ENCODE peak calls at places on chromosomes 12 and 14, in five cellular contexts. K, W, X, R and U are unnamed samples.

GRCh38 chr12:57735952-57736742 is 2.4 kb downstream of the AGAP2 start:
- DNase-seq in K (no peak), W (no peak), X (no peak), R (no peak), U (no peak)

GRCh38 chr14:24441904-24442239 is 704 bp downstream of the SDR39U1 start:
- DNase-seq in K (no peak), W (no peak), X (no peak), R (no peak), U (no peak)

GRCh38 chr12:47844264-47845020 is 24.7 kb upstream of the HDAC7 start:
- DNase-seq in K (no peak), W (peak; percentile 85), X (no peak), R (no peak), U (no peak)

GRCh38 chr14:105203057-105203494 is 22.0 kb upstream of the NUDT14 start:
- DNase-seq in K (peak; percentile 55), W (peak; percentile 72), X (peak; percentile 28), R (peak; percentile 86), U (no peak)

GRCh38 chr14:26621807-26622560 is 24.2 kb upstream of the NOVA1 start:
- DNase-seq in K (no peak), W (no peak), X (no peak), R (no peak), U (no peak)

GRCh38 chr12:32126720-32127119 is 20.1 kb downstream of the BICD1 start:
- DNase-seq in K (no peak), W (no peak), X (no peak), R (no peak), U (no peak)

GRCh38 chr12:34401659-34402227 is 379.4 kb downstream of the ALG10 start:
- DNase-seq in K (no peak), W (peak; percentile 19), X (no peak), R (peak; percentile 31), U (peak; percentile 34)

GRCh38 chr14:60276347-60276746 is 27.3 kb downstream of the PPM1A start:
- DNase-seq in K (no peak), W (no peak), X (no peak), R (no peak), U (no peak)

GRCh38 chr12:82047480-82047879 is 288.3 kb upstream of the PPFIA2 start:
- DNase-seq in K (no peak), W (no peak), X (no peak), R (no peak), U (no peak)

GRCh38 chr12:93127582-93128331 is 198.7 kb upstream of the EEA1 start:
- DNase-seq in K (no peak), W (peak; percentile 72), X (no peak), R (no peak), U (no peak)

GRCh38 chr12:56202838-56203237 is 13.6 kb upstream of the SMARCC2 start:
- DNase-seq in K (no peak), W (no peak), X (no peak), R (no peak), U (no peak)

GRCh38 chr14:66739826-66740225 is 231.9 kb downstream of the GPHN start:
- DNase-seq in K (no peak), W (no peak), X (no peak), R (no peak), U (no peak)

GRCh38 chr14:81302613-81303012 is 81.9 kb upstream of the GTF2A1 start:
- DNase-seq in K (no peak), W (no peak), X (no peak), R (no peak), U (no peak)

GRCh38 chr12:53695148-53696138 is 19.6 kb upstream of the ATP5MC2 start:
- DNase-seq in K (peak; percentile 55), W (no peak), X (no peak), R (no peak), U (no peak)

GRCh38 chr14:69928111-69928523 is 48.9 kb downstream of the SMOC1 start:
- DNase-seq in K (peak; percentile 82), W (no peak), X (no peak), R (no peak), U (no peak)

GRCh38 chr14:100673085-100673806 is 53.4 kb upstream of the DLK1 start:
- DNase-seq in K (no peak), W (peak; percentile 63), X (no peak), R (peak; percentile 75), U (peak; percentile 61)

GRCh38 chr14:100674897-100675618 is 51.6 kb upstream of the DLK1 start:
- DNase-seq in K (no peak), W (no peak), X (no peak), R (no peak), U (no peak)

GRCh38 chr14:100674428-100674827 is 52.3 kb upstream of the DLK1 start:
- DNase-seq in K (no peak), W (no peak), X (no peak), R (no peak), U (no peak)

GRCh38 chr14:100671906-100672305 is 54.8 kb upstream of the DLK1 start:
- DNase-seq in K (no peak), W (no peak), X (no peak), R (no peak), U (no peak)

DNA sequence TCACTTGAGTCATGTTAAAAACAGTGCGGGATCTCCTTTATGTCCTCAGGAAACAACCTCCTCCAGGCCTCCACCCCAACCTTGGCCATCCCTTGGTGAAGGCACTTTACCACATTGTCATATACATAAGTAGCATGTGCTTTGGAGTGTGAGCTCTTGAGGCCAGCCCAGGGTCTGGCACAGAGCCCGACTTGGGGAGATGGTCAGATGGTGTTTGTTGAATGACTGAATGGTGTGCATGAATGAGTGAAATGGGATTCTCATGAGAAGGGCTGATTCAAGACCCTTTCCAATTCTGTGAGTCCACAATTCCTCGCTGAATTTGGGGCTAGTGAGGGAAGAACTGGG is 52.9 kb upstream of the DLK1 start:
- DNase-seq in K (no peak), W (no peak), X (no peak), R (no peak), U (no peak)
- H3K27ac ChIP-seq in K (no peak overlapping the region), W (no peak overlapping the region), X (no peak overlapping the region), R (no peak overlapping the region), U (no peak overlapping the region)

GRCh38 chr14:44954750-44955149 is 7.0 kb downstream of the KLHL28 start:
- DNase-seq in K (no peak), W (no peak), X (no peak), R (no peak), U (no peak)

GRCh38 chr14:44955528-44955927 is 6.2 kb downstream of the KLHL28 start:
- DNase-seq in K (no peak), W (no peak), X (no peak), R (no peak), U (no peak)

GRCh38 chr14:44960146-44960545 is 1.6 kb downstream of the KLHL28 start:
- DNase-seq in K (peak; percentile 11), W (no peak), X (no peak), R (no peak), U (no peak)

GRCh38 chr14:44959538-44959937 is 2.2 kb downstream of the KLHL28 start:
- DNase-seq in K (no peak), W (no peak), X (no peak), R (no peak), U (no peak)

GRCh38 chr14:44956866-44957265 is 4.9 kb downstream of the KLHL28 start:
- DNase-seq in K (no peak), W (no peak), X (no peak), R (no peak), U (no peak)
- TF ChIP-seq CTCF in K (no peak), W (no peak), X (no peak), R (no peak), U (no peak)

GRCh38 chr12:120262852-120263724 is 2.4 kb downstream of the PXN start:
- DNase-seq in K (peak; percentile 37), W (no peak), X (no peak), R (no peak), U (no peak)
- H3K4me3 ChIP-seq in K (peak overlapping the region; percentile 60), W (no peak overlapping the region), X (no peak overlapping the region), R (peak overlapping the region; percentile 98), U (peak overlapping the region; percentile 85)

GRCh38 chr14:59098377-59098776 is 90.1 kb upstream of the DAAM1 start:
- DNase-seq in K (no peak), W (no peak), X (no peak), R (no peak), U (peak; percentile 68)
- H3K27ac ChIP-seq in K (no peak overlapping the region), W (no peak overlapping the region), X (no peak overlapping the region), R (no peak overlapping the region), U (peak overlapping the region; percentile 48)

GRCh38 chr14:21496453-21496852 is 14.7 kb downstream of the METTL3 start:
- DNase-seq in K (no peak), W (no peak), X (no peak), R (no peak), U (no peak)

GRCh38 chr14:21501568-21501967 is 9.6 kb downstream of the METTL3 start:
- DNase-seq in K (no peak), W (no peak), X (no peak), R (no peak), U (no peak)

GRCh38 chr14:21494902-21495762 is 16.0 kb downstream of the METTL3 start:
- DNase-seq in K (no peak), W (no peak), X (no peak), R (no peak), U (no peak)

GRCh38 chr14:21503376-21503775 is 7.8 kb downstream of the METTL3 start:
- DNase-seq in K (no peak), W (no peak), X (no peak), R (no peak), U (no peak)

GRCh38 chr14:21498540-21499526 is 12.3 kb downstream of the METTL3 start:
- DNase-seq in K (peak; percentile 55), W (no peak), X (peak; percentile 27), R (no peak), U (no peak)
- TF ChIP-seq CTCF in K (peak; percentile 34), W (no peak), X (peak; percentile 34), R (peak; percentile 51), U (peak; percentile 84)

DNA sequence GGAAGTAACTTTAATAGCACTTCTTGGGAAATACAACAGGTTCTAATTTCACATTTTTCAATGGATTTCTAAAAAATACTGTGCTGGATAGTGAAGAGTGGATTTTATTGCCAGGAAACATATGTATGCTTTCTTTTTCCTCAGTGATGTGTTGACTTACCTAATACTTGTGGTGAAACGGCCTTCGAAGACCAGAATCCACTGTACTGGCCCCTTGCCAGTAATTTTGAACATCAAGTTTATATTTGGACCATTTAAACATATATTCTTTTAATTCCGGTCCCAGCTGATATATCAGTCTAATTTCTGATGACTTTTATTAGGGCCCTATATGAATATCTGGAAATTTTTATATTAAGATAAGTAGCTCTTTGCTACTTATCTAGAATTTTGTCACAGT is 1.8 kb downstream of the MSRB3 start:
- DNase-seq in K (peak; percentile 50), W (no peak), X (no peak), R (no peak), U (no peak)
- H3K4me3 ChIP-seq in K (peak overlapping the region; percentile 90), W (no peak overlapping the region), X (no peak overlapping the region), R (no peak overlapping the region), U (no peak overlapping the region)